ENCODE peak calls at places on chromosomes 6 and 20, in seven cellular contexts. H is CD4-positive, alpha-beta memory T cell; W is globus pallidus; D is GOT3; I is activated T-cell treated with anti-CD3 and anti-CD28 coated beads for 24 hours; C is Peyer's patch; T is astrocyte of the spinal cord. V is an unnamed sample.

GRCh38 chr6:34630040-34630439 is 66.5 kb downstream of the ILRUN start:
- DNase-seq in H (no peak), W (no peak), D (no peak), I (no peak), C (no peak), T (peak; percentile 92), V (no peak)

GRCh38 chr20:9629821-9630220 is 115.4 kb downstream of the LAMP5 start:
- DNase-seq in H (no peak), W (peak; percentile 32), D (no peak), I (no peak), C (no peak), T (no peak), V (no peak)

GRCh38 chr6:31401403-31401802 is 2.0 kb upstream of the MICA start:
- DNase-seq in H (no peak), W (no peak), D (no peak), I (no peak), C (no peak), T (peak; percentile 66), V (no peak)

GRCh38 chr20:45968801-45969711 is 2.9 kb downstream of the ZNF335 start:
- DNase-seq in H (no peak), W (no peak), D (no peak), I (no peak), C (peak; percentile 42), T (peak; percentile 79), V (no peak)

GRCh38 chr6:136526196-136526930 is 23.9 kb downstream of the MAP7 start:
- DNase-seq in H (peak; percentile 10), W (peak; percentile 93), D (no peak), I (no peak), C (no peak), T (peak; percentile 62), V (peak; percentile 94)

GRCh38 chr6:151690768-151691562 is 116.5 kb upstream of the ESR1 start:
- DNase-seq in H (peak; percentile 36), W (peak; percentile 33), D (no peak), I (peak; percentile 6), C (no peak), T (no peak), V (peak; percentile 41)

GRCh38 chr6:14848019-14848418 is 397.9 kb upstream of the JARID2 start:
- DNase-seq in H (no peak), W (no peak), D (no peak), I (no peak), C (no peak), T (no peak), V (no peak)

GRCh38 chr20:59696476-59696875 is 92.1 kb downstream of the PHACTR3 start:
- DNase-seq in H (no peak), W (peak; percentile 67), D (no peak), I (no peak), C (no peak), T (no peak), V (peak; percentile 68)

GRCh38 chr6:25239498-25239897 is 39.7 kb upstream of the CARMIL1 start:
- DNase-seq in H (no peak), W (no peak), D (no peak), I (no peak), C (no peak), T (no peak), V (no peak)

GRCh38 chr6:109236140-109237081 is 141.1 kb downstream of the CEP57L1 start:
- DNase-seq in H (no peak), W (peak; percentile 51), D (no peak), I (no peak), C (peak; percentile 79), T (no peak), V (peak; percentile 69)

GRCh38 chr20:47118641-47119040 is 224.0 kb downstream of the EYA2 start:
- DNase-seq in H (no peak), W (peak; percentile 4), D (no peak), I (no peak), C (no peak), T (no peak), V (peak; percentile 18)

GRCh38 chr6:170044836-170045562 is 245.9 kb downstream of the DLL1 start:
- DNase-seq in H (no peak), W (no peak), D (no peak), I (no peak), C (peak; percentile 20), T (no peak), V (no peak)

GRCh38 chr6:89542081-89542855 is 96.3 kb downstream of the LYRM2 start:
- DNase-seq in H (no peak), W (no peak), D (no peak), I (no peak), C (no peak), T (no peak), V (no peak)

GRCh38 chr20:37247547-37247946 is 14.1 kb downstream of the GHRH start:
- DNase-seq in H (no peak), W (no peak), D (no peak), I (no peak), C (no peak), T (no peak), V (no peak)

GRCh38 chr6:146871613-146872465 is 273.1 kb downstream of the ADGB start:
- DNase-seq in H (no peak), W (no peak), D (no peak), I (no peak), C (no peak), T (peak; percentile 68), V (no peak)

GRCh38 chr6:53192590-53193232 is 44.1 kb upstream of the GCM1 start:
- DNase-seq in H (no peak), W (no peak), D (no peak), I (no peak), C (no peak), T (no peak), V (peak; percentile 24)

GRCh38 chr20:43914697-43915208 is at the start of gene TOX2:
- DNase-seq in H (peak; percentile 36), W (no peak), D (peak; percentile 33), I (no peak), C (peak; percentile 62), T (no peak), V (no peak)

GRCh38 chr6:30202366-30202765 is 10.8 kb downstream of the TRIM26 start:
- DNase-seq in H (no peak), W (no peak), D (no peak), I (no peak), C (no peak), T (no peak), V (no peak)

GRCh38 chr6:160131636-160132296 is 10.2 kb downstream of the SLC22A1 start:
- DNase-seq in H (no peak), W (no peak), D (no peak), I (no peak), C (no peak), T (no peak), V (no peak)

GRCh38 chr6:137681445-137682009 is 185.5 kb upstream of the TNFAIP3 start:
- DNase-seq in H (no peak), W (no peak), D (no peak), I (no peak), C (no peak), T (no peak), V (no peak)

GRCh38 chr6:13591205-13591921 is 17.0 kb downstream of the SIRT5 start:
- DNase-seq in H (no peak), W (no peak), D (no peak), I (no peak), C (no peak), T (no peak), V (no peak)

GRCh38 chr6:105519954-105520353 is 117.1 kb upstream of the PREP start:
- DNase-seq in H (no peak), W (no peak), D (no peak), I (no peak), C (no peak), T (no peak), V (no peak)

GRCh38 chr6:129901910-129902309 is 40.8 kb upstream of the TMEM244 start:
- DNase-seq in H (no peak), W (no peak), D (no peak), I (no peak), C (no peak), T (peak; percentile 23), V (no peak)

GRCh38 chr6:139364302-139364981 is 10.0 kb downstream of the CITED2 start:
- DNase-seq in H (peak; percentile 66), W (peak; percentile 56), D (no peak), I (no peak), C (no peak), T (peak; percentile 72), V (peak; percentile 53)

GRCh38 chr6:119347466-119348307 is 1.9 kb downstream of the MAN1A1 start:
- DNase-seq in H (peak; percentile 26), W (no peak), D (no peak), I (peak; percentile 10), C (peak; percentile 60), T (no peak), V (peak; percentile 59)